ENCODE peak calls at places on chromosomes 2 and 18, in nine cellular contexts. S is WERI-Rb-1; F is germinal center; C is activated naive CD4-positive, alpha-beta T cell treated with Interleukin-2 at 50 U/mL for 16 hours; Z is stimulated activated naive B cell treated with anti-CD40 and anti-IgM and Interleukin-4, amounts not matched to agents 10 μg/mL and 1 μg/mL and 100 μg/mL, for 72 hours; M is ELF-1; H is T-helper 1 cell; L is activated T-helper 9 cell treated with anti-CD3 and anti-CD28 coated beads, Interleukin-2, amount 50 U/mL, for 16 hours; X is psoas muscle. T is an unnamed sample.

GRCh38 chr18:42296723-42297122 is 341.7 kb downstream of the PIK3C3 start:
- DNase-seq in F (no peak), C (no peak), L (no peak), S (no peak), X (no peak), M (no peak), H (no peak), Z (no peak), T (no peak)

GRCh38 chr18:79659733-79660132 is 19.9 kb upstream of the CTDP1 start:
- DNase-seq in L (no peak), H (no peak), S (no peak), M (no peak), X (no peak), F (no peak), Z (no peak), C (no peak), T (no peak)

GRCh38 chr2:172953970-172954852 is 121.4 kb upstream of the MAP3K20 start:
- DNase-seq in F (no peak), X (no peak), S (no peak), H (no peak), M (peak), Z (no peak), L (no peak), C (no peak), T (no peak)

GRCh38 chr2:10245021-10245420 is 57.7 kb upstream of the HPCAL1 start:
- DNase-seq in L (no peak), C (no peak), F (no peak), M (no peak), H (peak), S (no peak), Z (no peak), X (peak), T (peak)

GRCh38 chr2:121287146-121287798 is 2.3 kb upstream of the TFCP2L1 start:
- DNase-seq in M (no peak), H (no peak), L (no peak), Z (no peak), C (no peak), S (no peak), X (no peak), F (no peak), T (no peak)

GRCh38 chr2:235155163-235155562 is 203.3 kb downstream of the SH3BP4 start:
- DNase-seq in X (no peak), L (no peak), H (no peak), M (no peak), S (no peak), C (no peak), F (no peak), Z (no peak), T (no peak)

GRCh38 chr2:102258386-102259074 is 52.8 kb upstream of the IL1RL1 start:
- DNase-seq in C (peak), X (no peak), L (no peak), F (no peak), Z (no peak), M (no peak), H (no peak), S (no peak), T (no peak)

GRCh38 chr2:174195253-174195652 is 53.1 kb downstream of the OLA1 start:
- DNase-seq in H (no peak), L (no peak), S (no peak), C (no peak), X (no peak), F (no peak), M (no peak), Z (no peak), T (no peak)

GRCh38 chr2:218289639-218290315 is 2.5 kb downstream of the TMBIM1 start:
- DNase-seq in X (no peak), H (no peak), C (no peak), F (no peak), Z (no peak), L (no peak), S (no peak), M (no peak), T (no peak)

GRCh38 chr2:164606557-164606956 is 14.7 kb downstream of the GRB14 start:
- DNase-seq in S (no peak), C (no peak), H (no peak), F (no peak), Z (no peak), M (no peak), L (no peak), X (no peak), T (no peak)

T was measured in glutamatergic neuron.